ENCODE peak calls at places on chromosomes 5 and 9, in six cellular contexts. O, W, V, Q, M and X are unnamed samples.

GRCh38 chr9:93357649-93358048 is 93.8 kb upstream of the FAM120A start:
- ATAC-seq in O (no peak), W (no peak), V (no peak), Q (no peak), M (no peak), X (no peak)

GRCh38 chr9:99253134-99253533 is 31.1 kb downstream of the SEC61B start:
- ATAC-seq in O (no peak), W (no peak), V (no peak), Q (no peak), M (no peak), X (no peak)

GRCh38 chr5:158786390-158786789 is 313.3 kb downstream of the EBF1 start:
- ATAC-seq in O (no peak), W (no peak), V (peak; percentile 63), Q (no peak), M (no peak), X (peak; percentile 58)

GRCh38 chr5:168434746-168435321 is 51.4 kb upstream of the RARS1 start:
- ATAC-seq in O (peak; percentile 24), W (no peak), V (no peak), Q (peak; percentile 32), M (no peak), X (no peak)

GRCh38 chr9:130861372-130862180 is 26.5 kb downstream of the ABL1 start:
- ATAC-seq in O (no peak), W (no peak), V (no peak), Q (no peak), M (no peak), X (no peak)

GRCh38 chr5:107361945-107362344 is 308.8 kb downstream of the EFNA5 start:
- ATAC-seq in O (peak; percentile 84), W (no peak), V (no peak), Q (peak; percentile 71), M (peak; percentile 80), X (peak; percentile 75)

GRCh38 chr9:109167716-109168115 is 667 bp upstream of the FRRS1L start:
- ATAC-seq in O (no peak), W (no peak), V (no peak), Q (no peak), M (no peak), X (no peak)

GRCh38 chr9:35793461-35793860 is 2.1 kb downstream of the NPR2 start:
- ATAC-seq in O (no peak), W (no peak), V (no peak), Q (no peak), M (no peak), X (no peak)

GRCh38 chr9:136225366-136225747 is 20.3 kb downstream of the QSOX2 start:
- ATAC-seq in O (no peak), W (no peak), V (no peak), Q (no peak), M (no peak), X (no peak)

DNA sequence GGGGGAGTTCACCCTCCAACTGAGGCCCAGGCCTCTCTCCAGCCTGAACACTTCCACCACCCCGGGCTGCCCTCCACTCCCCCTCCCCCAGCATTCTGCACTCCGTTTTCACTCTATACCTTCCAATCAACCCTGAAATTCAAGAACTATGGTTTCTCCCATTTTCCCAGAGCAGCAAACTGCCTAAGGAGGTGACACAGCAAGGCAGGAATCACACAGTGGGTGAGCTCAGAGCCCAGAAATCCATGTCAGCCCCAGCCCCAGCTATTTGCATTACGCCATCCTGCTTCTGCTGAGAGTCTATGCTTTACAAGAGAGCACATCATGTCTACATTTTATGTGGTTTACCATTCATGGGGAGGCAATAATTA is 12.0 kb downstream of the MSX2 start:
- ATAC-seq in O (no peak), W (no peak), V (no peak), Q (peak; percentile 27), M (peak; percentile 71), X (no peak)
- TF ChIP-seq CTCF in O (no peak), W (peak; percentile 1), V (no peak), Q (no peak), M (no peak), X (no peak)

DNA sequence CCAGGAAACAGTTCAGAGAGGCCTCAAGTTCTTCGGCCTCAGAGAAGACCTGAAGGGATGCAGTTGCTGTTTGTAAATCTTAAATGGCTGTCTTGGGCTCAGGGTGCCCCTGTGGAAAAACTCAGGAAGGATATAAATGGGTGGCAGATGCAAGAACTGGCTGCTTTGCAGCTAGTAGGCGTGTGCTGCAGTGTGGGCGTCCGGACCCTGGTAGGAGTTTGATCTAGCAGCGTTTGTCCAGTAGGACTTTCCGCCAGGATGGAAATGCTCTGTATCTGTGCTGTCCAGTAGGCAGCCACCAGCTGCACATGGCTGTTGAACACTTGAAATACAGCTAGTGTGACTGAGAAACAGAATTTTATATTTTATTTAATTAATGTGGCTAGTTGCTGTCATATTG is 7.7 kb downstream of the CDX1 start:
- ATAC-seq in O (no peak), W (no peak), V (no peak), Q (no peak), M (no peak), X (no peak)
- TF ChIP-seq CTCF in O (no peak), W (no peak), V (no peak), Q (no peak), M (no peak), X (no peak)

GRCh38 chr5:38751103-38751502 is 94.7 kb upstream of the OSMR start:
- ATAC-seq in O (no peak), W (no peak), V (no peak), Q (no peak), M (no peak), X (no peak)
- TF ChIP-seq CTCF in O (no peak), W (no peak), V (no peak), Q (no peak), M (no peak), X (no peak)

DNA sequence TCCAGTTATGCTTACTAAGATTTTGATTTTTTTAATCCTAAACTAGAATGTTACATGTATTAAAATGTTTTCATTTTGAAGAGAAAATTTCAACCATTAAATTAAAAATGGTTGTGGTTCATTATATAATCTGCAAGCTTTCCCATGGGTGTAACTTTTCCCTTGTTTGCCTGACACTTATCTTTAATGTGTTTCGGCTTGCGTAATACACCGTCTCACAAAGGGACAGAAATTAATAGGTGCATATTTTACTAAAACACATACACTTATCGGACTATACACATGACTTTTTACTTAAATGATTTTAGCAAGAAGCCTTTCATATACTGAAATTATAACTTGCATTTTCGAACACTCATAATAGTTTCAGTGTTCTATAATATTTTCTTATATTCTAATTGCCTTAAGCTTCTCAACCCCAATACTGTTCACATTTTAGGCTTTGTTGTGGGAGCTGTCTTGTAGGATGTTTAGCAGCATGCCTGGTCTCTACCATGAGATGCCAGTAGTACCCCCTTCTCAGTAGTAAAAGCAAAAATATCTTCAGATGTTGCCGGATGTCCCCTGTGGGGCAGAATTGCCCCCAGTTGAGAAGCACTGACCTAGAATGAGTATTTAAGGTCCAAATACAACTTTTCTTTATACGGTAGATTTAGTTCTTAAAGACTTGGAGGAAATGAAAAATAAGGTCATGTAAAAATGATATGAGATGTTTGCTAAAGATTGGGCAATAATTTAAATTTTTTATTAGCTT is 28.6 kb downstream of the UGCG start:
- ATAC-seq in O (no peak), W (peak; percentile 50), V (no peak), Q (peak; percentile 64), M (no peak), X (no peak)
- TF ChIP-seq CTCF in O (no peak), W (no peak), V (no peak), Q (no peak), M (no peak), X (no peak)

GRCh38 chr9:101737705-101738565 is 512 bp downstream of the GRIN3A start:
- ATAC-seq in O (peak; percentile 14), W (peak; percentile 60), V (peak; percentile 61), Q (no peak), M (peak; percentile 53), X (peak; percentile 25)

GRCh38 chr9:101736723-101737122 is 1.7 kb downstream of the GRIN3A start:
- ATAC-seq in O (no peak), W (no peak), V (no peak), Q (peak; percentile 26), M (no peak), X (no peak)

GRCh38 chr9:101739311-101739710 is 864 bp upstream of the GRIN3A start:
- ATAC-seq in O (no peak), W (no peak), V (no peak), Q (no peak), M (no peak), X (no peak)

GRCh38 chr9:101737165-101737704 is 1.2 kb downstream of the GRIN3A start:
- ATAC-seq in O (no peak), W (no peak), V (no peak), Q (no peak), M (no peak), X (no peak)

DNA sequence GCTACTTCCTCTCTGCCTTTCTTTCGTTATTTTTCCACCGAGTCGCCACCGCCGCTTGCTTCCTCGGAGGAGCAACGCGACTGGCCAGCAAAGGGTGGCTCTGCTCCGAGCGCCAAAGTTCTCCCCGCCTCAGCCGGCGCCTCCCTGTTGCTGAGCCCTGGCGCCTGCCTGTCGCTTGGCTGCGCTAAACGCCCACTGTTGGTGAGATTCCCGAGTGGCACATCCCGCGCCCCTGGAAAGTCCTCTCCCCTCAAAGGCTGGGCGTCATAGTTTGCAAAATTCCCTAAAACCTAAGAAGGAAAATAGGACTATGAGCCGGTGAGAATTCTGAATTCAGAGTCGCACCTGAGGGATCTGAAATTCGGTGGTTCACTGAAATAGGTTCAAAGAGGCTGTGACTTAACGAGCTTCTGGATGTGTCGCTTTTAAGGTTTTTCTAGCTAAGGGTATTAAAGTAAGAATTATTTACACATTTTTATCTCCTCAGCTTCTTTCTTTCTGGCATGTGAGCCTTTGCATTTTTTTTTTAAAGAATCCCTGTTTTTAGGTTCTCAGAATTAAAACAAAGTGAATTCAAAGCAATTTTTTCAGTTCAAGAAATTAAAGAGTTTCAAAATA is at the start of gene GRIN3A:
- ATAC-seq in O (peak; percentile 44), W (no peak), V (peak; percentile 79), Q (no peak), M (peak; percentile 65), X (peak; percentile 32)
- TF ChIP-seq CTCF in O (no peak), W (no peak), V (no peak), Q (no peak), M (no peak), X (peak; percentile 17)

GRCh38 chr5:34652466-34652865 is 3.7 kb upstream of the RAI14 start:
- ATAC-seq in O (no peak), W (no peak), V (no peak), Q (no peak), M (no peak), X (no peak)
- TF ChIP-seq CTCF in O (no peak), W (no peak), V (no peak), Q (no peak), M (no peak), X (no peak)

DNA sequence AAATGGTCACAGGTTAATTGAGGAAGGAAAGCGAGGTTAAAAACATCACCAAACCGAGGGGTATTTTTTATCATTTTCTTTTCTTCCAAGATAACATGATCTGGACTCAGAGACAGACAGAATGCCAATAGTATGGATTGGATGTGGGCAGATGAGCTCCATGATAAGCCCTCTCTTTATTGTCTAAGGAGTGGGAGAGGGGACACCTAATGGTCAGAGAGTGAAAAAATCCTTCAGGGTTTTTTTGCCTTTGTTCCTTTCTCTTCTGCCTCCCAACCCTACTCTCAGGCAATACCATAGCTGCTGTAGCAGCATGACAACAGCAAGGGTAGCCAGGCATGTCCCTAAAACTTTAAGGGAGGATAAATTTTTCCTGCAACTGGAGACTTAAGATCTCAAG is 94.7 kb downstream of the DIRAS2 start:
- ATAC-seq in O (no peak), W (no peak), V (no peak), Q (no peak), M (no peak), X (no peak)
- TF ChIP-seq CTCF in O (no peak), W (no peak), V (no peak), Q (no peak), M (no peak), X (no peak)